ENCODE peak calls at places on chromosomes 5 and 9, in nine cellular contexts. One of them, this sample, is unnamed.

GRCh38 chr5:33526755-33527154 is 86.0 kb downstream of the TARS1 start:
- DNase-seq in head of caudate nucleus: no peak
- DNase-seq in NAMALWA: no peak
- DNase-seq in Calu3: no peak
- DNase-seq in activated effector memory CD4-positive, alpha-beta T cell treated with anti-CD3 and anti-CD28 coated beads, Interleukin-2, amount 50 U/mL, for 16 hours: no peak
- DNase-seq in cerebellar nuclear complex: no peak
- DNase-seq in GM19239: no peak
- DNase-seq in AG08395: no peak
- DNase-seq in CD8-positive, alpha-beta T cell: no peak
- DNase-seq in this sample: no peak

GRCh38 chr9:110115868-110116542 is 92.0 kb downstream of the C9orf152 start:
- DNase-seq in activated effector memory CD4-positive, alpha-beta T cell treated with anti-CD3 and anti-CD28 coated beads, Interleukin-2, amount 50 U/mL, for 16 hours: no peak
- DNase-seq in head of caudate nucleus: no peak
- DNase-seq in NAMALWA: no peak
- DNase-seq in Calu3: no peak
- DNase-seq in GM19239: no peak
- DNase-seq in CD8-positive, alpha-beta T cell: no peak
- DNase-seq in cerebellar nuclear complex: no peak
- DNase-seq in AG08395: peak
- DNase-seq in this sample: no peak

GRCh38 chr9:75033789-75034473 is 5.8 kb upstream of the CARNMT1 start:
- DNase-seq in NAMALWA: no peak
- DNase-seq in Calu3: no peak
- DNase-seq in head of caudate nucleus: no peak
- DNase-seq in cerebellar nuclear complex: no peak
- DNase-seq in CD8-positive, alpha-beta T cell: no peak
- DNase-seq in AG08395: no peak
- DNase-seq in activated effector memory CD4-positive, alpha-beta T cell treated with anti-CD3 and anti-CD28 coated beads, Interleukin-2, amount 50 U/mL, for 16 hours: no peak
- DNase-seq in GM19239: peak
- DNase-seq in this sample: no peak

GRCh38 chr9:113523421-113524141 is 60.1 kb downstream of the RGS3 start:
- DNase-seq in CD8-positive, alpha-beta T cell: peak
- DNase-seq in AG08395: peak
- DNase-seq in head of caudate nucleus: no peak
- DNase-seq in activated effector memory CD4-positive, alpha-beta T cell treated with anti-CD3 and anti-CD28 coated beads, Interleukin-2, amount 50 U/mL, for 16 hours: peak
- DNase-seq in GM19239: peak
- DNase-seq in cerebellar nuclear complex: no peak
- DNase-seq in Calu3: no peak
- DNase-seq in NAMALWA: peak
- DNase-seq in this sample: peak

GRCh38 chr5:83547156-83547555 is 75.6 kb downstream of the VCAN start:
- DNase-seq in AG08395: peak
- DNase-seq in NAMALWA: no peak
- DNase-seq in CD8-positive, alpha-beta T cell: no peak
- DNase-seq in GM19239: no peak
- DNase-seq in activated effector memory CD4-positive, alpha-beta T cell treated with anti-CD3 and anti-CD28 coated beads, Interleukin-2, amount 50 U/mL, for 16 hours: no peak
- DNase-seq in head of caudate nucleus: no peak
- DNase-seq in Calu3: no peak
- DNase-seq in cerebellar nuclear complex: no peak
- DNase-seq in this sample: no peak

GRCh38 chr9:86487222-86487841 is 133.1 kb upstream of the TUT7 start:
- DNase-seq in Calu3: no peak
- DNase-seq in NAMALWA: peak
- DNase-seq in AG08395: peak
- DNase-seq in cerebellar nuclear complex: no peak
- DNase-seq in CD8-positive, alpha-beta T cell: no peak
- DNase-seq in head of caudate nucleus: no peak
- DNase-seq in GM19239: no peak
- DNase-seq in activated effector memory CD4-positive, alpha-beta T cell treated with anti-CD3 and anti-CD28 coated beads, Interleukin-2, amount 50 U/mL, for 16 hours: no peak
- DNase-seq in this sample: no peak

GRCh38 chr9:7360513-7360912 is 439.1 kb downstream of the DMAC1 start:
- DNase-seq in cerebellar nuclear complex: no peak
- DNase-seq in CD8-positive, alpha-beta T cell: no peak
- DNase-seq in NAMALWA: no peak
- DNase-seq in GM19239: no peak
- DNase-seq in Calu3: no peak
- DNase-seq in activated effector memory CD4-positive, alpha-beta T cell treated with anti-CD3 and anti-CD28 coated beads, Interleukin-2, amount 50 U/mL, for 16 hours: no peak
- DNase-seq in AG08395: no peak
- DNase-seq in head of caudate nucleus: no peak
- DNase-seq in this sample: no peak

GRCh38 chr5:119036101-119036762 is 34.7 kb upstream of the DMXL1 start:
- DNase-seq in activated effector memory CD4-positive, alpha-beta T cell treated with anti-CD3 and anti-CD28 coated beads, Interleukin-2, amount 50 U/mL, for 16 hours: no peak
- DNase-seq in head of caudate nucleus: no peak
- DNase-seq in GM19239: no peak
- DNase-seq in Calu3: no peak
- DNase-seq in NAMALWA: no peak
- DNase-seq in cerebellar nuclear complex: no peak
- DNase-seq in AG08395: peak
- DNase-seq in CD8-positive, alpha-beta T cell: no peak
- DNase-seq in this sample: no peak

GRCh38 chr9:100170085-100170484 is 71.0 kb downstream of the INVS start:
- DNase-seq in NAMALWA: no peak
- DNase-seq in Calu3: no peak
- DNase-seq in head of caudate nucleus: no peak
- DNase-seq in activated effector memory CD4-positive, alpha-beta T cell treated with anti-CD3 and anti-CD28 coated beads, Interleukin-2, amount 50 U/mL, for 16 hours: no peak
- DNase-seq in GM19239: no peak
- DNase-seq in AG08395: no peak
- DNase-seq in CD8-positive, alpha-beta T cell: no peak
- DNase-seq in cerebellar nuclear complex: no peak
- DNase-seq in this sample: no peak

GRCh38 chr5:140273401-140273877 is 29.5 kb downstream of the PFDN1 start:
- DNase-seq in NAMALWA: no peak
- DNase-seq in activated effector memory CD4-positive, alpha-beta T cell treated with anti-CD3 and anti-CD28 coated beads, Interleukin-2, amount 50 U/mL, for 16 hours: no peak
- DNase-seq in CD8-positive, alpha-beta T cell: no peak
- DNase-seq in Calu3: no peak
- DNase-seq in AG08395: no peak
- DNase-seq in GM19239: no peak
- DNase-seq in head of caudate nucleus: no peak
- DNase-seq in cerebellar nuclear complex: no peak
- DNase-seq in this sample: no peak

GRCh38 chr5:93053825-93054224 is 527.2 kb downstream of the NR2F1-AS1 start:
- DNase-seq in AG08395: no peak
- DNase-seq in Calu3: no peak
- DNase-seq in head of caudate nucleus: no peak
- DNase-seq in cerebellar nuclear complex: no peak
- DNase-seq in GM19239: no peak
- DNase-seq in CD8-positive, alpha-beta T cell: no peak
- DNase-seq in activated effector memory CD4-positive, alpha-beta T cell treated with anti-CD3 and anti-CD28 coated beads, Interleukin-2, amount 50 U/mL, for 16 hours: no peak
- DNase-seq in NAMALWA: no peak
- DNase-seq in this sample: no peak

GRCh38 chr5:174227228-174227627 is 181.7 kb downstream of the NSG2 start:
- DNase-seq in GM19239: no peak
- DNase-seq in Calu3: no peak
- DNase-seq in head of caudate nucleus: no peak
- DNase-seq in activated effector memory CD4-positive, alpha-beta T cell treated with anti-CD3 and anti-CD28 coated beads, Interleukin-2, amount 50 U/mL, for 16 hours: no peak
- DNase-seq in cerebellar nuclear complex: no peak
- DNase-seq in CD8-positive, alpha-beta T cell: no peak
- DNase-seq in NAMALWA: no peak
- DNase-seq in AG08395: no peak
- DNase-seq in this sample: no peak

GRCh38 chr9:87550253-87550954 is 52.7 kb downstream of the DAPK1 start:
- DNase-seq in activated effector memory CD4-positive, alpha-beta T cell treated with anti-CD3 and anti-CD28 coated beads, Interleukin-2, amount 50 U/mL, for 16 hours: no peak
- DNase-seq in GM19239: no peak
- DNase-seq in AG08395: no peak
- DNase-seq in NAMALWA: no peak
- DNase-seq in Calu3: no peak
- DNase-seq in cerebellar nuclear complex: no peak
- DNase-seq in head of caudate nucleus: no peak
- DNase-seq in CD8-positive, alpha-beta T cell: no peak
- DNase-seq in this sample: no peak

GRCh38 chr5:60343102-60343501 is 356.9 kb downstream of the DEPDC1B start:
- DNase-seq in Calu3: no peak
- DNase-seq in activated effector memory CD4-positive, alpha-beta T cell treated with anti-CD3 and anti-CD28 coated beads, Interleukin-2, amount 50 U/mL, for 16 hours: no peak
- DNase-seq in cerebellar nuclear complex: no peak
- DNase-seq in AG08395: no peak
- DNase-seq in GM19239: no peak
- DNase-seq in NAMALWA: no peak
- DNase-seq in head of caudate nucleus: no peak
- DNase-seq in CD8-positive, alpha-beta T cell: no peak
- DNase-seq in this sample: no peak

GRCh38 chr5:67142816-67143215 is 53.8 kb downstream of the CD180 start:
- DNase-seq in Calu3: no peak
- DNase-seq in cerebellar nuclear complex: no peak
- DNase-seq in AG08395: no peak
- DNase-seq in NAMALWA: no peak
- DNase-seq in activated effector memory CD4-positive, alpha-beta T cell treated with anti-CD3 and anti-CD28 coated beads, Interleukin-2, amount 50 U/mL, for 16 hours: no peak
- DNase-seq in CD8-positive, alpha-beta T cell: no peak
- DNase-seq in GM19239: no peak
- DNase-seq in head of caudate nucleus: no peak
- DNase-seq in this sample: no peak

GRCh38 chr9:19496321-19496720 is 87.5 kb downstream of the ACER2 start:
- DNase-seq in cerebellar nuclear complex: no peak
- DNase-seq in head of caudate nucleus: no peak
- DNase-seq in AG08395: no peak
- DNase-seq in GM19239: no peak
- DNase-seq in Calu3: no peak
- DNase-seq in NAMALWA: no peak
- DNase-seq in CD8-positive, alpha-beta T cell: no peak
- DNase-seq in activated effector memory CD4-positive, alpha-beta T cell treated with anti-CD3 and anti-CD28 coated beads, Interleukin-2, amount 50 U/mL, for 16 hours: no peak
- DNase-seq in this sample: no peak

GRCh38 chr9:75712690-75713089 is 177.8 kb upstream of the PCSK5 start:
- DNase-seq in head of caudate nucleus: no peak
- DNase-seq in Calu3: no peak
- DNase-seq in cerebellar nuclear complex: no peak
- DNase-seq in activated effector memory CD4-positive, alpha-beta T cell treated with anti-CD3 and anti-CD28 coated beads, Interleukin-2, amount 50 U/mL, for 16 hours: no peak
- DNase-seq in AG08395: no peak
- DNase-seq in NAMALWA: no peak
- DNase-seq in GM19239: no peak
- DNase-seq in CD8-positive, alpha-beta T cell: no peak
- DNase-seq in this sample: no peak

GRCh38 chr9:71353723-71354122 is 232.3 kb upstream of the TRPM3 start:
- DNase-seq in GM19239: no peak
- DNase-seq in AG08395: peak
- DNase-seq in NAMALWA: no peak
- DNase-seq in CD8-positive, alpha-beta T cell: no peak
- DNase-seq in Calu3: no peak
- DNase-seq in cerebellar nuclear complex: no peak
- DNase-seq in head of caudate nucleus: no peak
- DNase-seq in activated effector memory CD4-positive, alpha-beta T cell treated with anti-CD3 and anti-CD28 coated beads, Interleukin-2, amount 50 U/mL, for 16 hours: no peak
- DNase-seq in this sample: no peak

GRCh38 chr5:172403191-172403794 is 51.0 kb downstream of the SH3PXD2B start:
- DNase-seq in Calu3: no peak
- DNase-seq in AG08395: no peak
- DNase-seq in NAMALWA: no peak
- DNase-seq in head of caudate nucleus: peak
- DNase-seq in GM19239: no peak
- DNase-seq in activated effector memory CD4-positive, alpha-beta T cell treated with anti-CD3 and anti-CD28 coated beads, Interleukin-2, amount 50 U/mL, for 16 hours: no peak
- DNase-seq in CD8-positive, alpha-beta T cell: no peak
- DNase-seq in cerebellar nuclear complex: peak
- DNase-seq in this sample: peak

GRCh38 chr9:2809692-2810423 is 34.0 kb downstream of the PUM3 start:
- DNase-seq in GM19239: no peak
- DNase-seq in CD8-positive, alpha-beta T cell: no peak
- DNase-seq in NAMALWA: no peak
- DNase-seq in Calu3: no peak
- DNase-seq in AG08395: peak
- DNase-seq in head of caudate nucleus: no peak
- DNase-seq in activated effector memory CD4-positive, alpha-beta T cell treated with anti-CD3 and anti-CD28 coated beads, Interleukin-2, amount 50 U/mL, for 16 hours: no peak
- DNase-seq in cerebellar nuclear complex: no peak
- DNase-seq in this sample: no peak

GRCh38 chr9:113477661-113478060 is 14.1 kb downstream of the RGS3 start:
- DNase-seq in GM19239: no peak
- DNase-seq in cerebellar nuclear complex: no peak
- DNase-seq in activated effector memory CD4-positive, alpha-beta T cell treated with anti-CD3 and anti-CD28 coated beads, Interleukin-2, amount 50 U/mL, for 16 hours: no peak
- DNase-seq in CD8-positive, alpha-beta T cell: no peak
- DNase-seq in head of caudate nucleus: no peak
- DNase-seq in NAMALWA: no peak
- DNase-seq in Calu3: no peak
- DNase-seq in AG08395: no peak
- DNase-seq in this sample: no peak

GRCh38 chr5:58354827-58355226 is 105.1 kb downstream of the PLK2 start:
- DNase-seq in activated effector memory CD4-positive, alpha-beta T cell treated with anti-CD3 and anti-CD28 coated beads, Interleukin-2, amount 50 U/mL, for 16 hours: no peak
- DNase-seq in Calu3: no peak
- DNase-seq in GM19239: no peak
- DNase-seq in cerebellar nuclear complex: no peak
- DNase-seq in NAMALWA: no peak
- DNase-seq in CD8-positive, alpha-beta T cell: no peak
- DNase-seq in AG08395: no peak
- DNase-seq in head of caudate nucleus: no peak
- DNase-seq in this sample: no peak

GRCh38 chr9:126386088-126386487 is 59.5 kb downstream of the MVB12B start:
- DNase-seq in Calu3: no peak
- DNase-seq in head of caudate nucleus: peak
- DNase-seq in cerebellar nuclear complex: no peak
- DNase-seq in NAMALWA: peak
- DNase-seq in activated effector memory CD4-positive, alpha-beta T cell treated with anti-CD3 and anti-CD28 coated beads, Interleukin-2, amount 50 U/mL, for 16 hours: no peak
- DNase-seq in GM19239: no peak
- DNase-seq in CD8-positive, alpha-beta T cell: no peak
- DNase-seq in AG08395: peak
- DNase-seq in this sample: no peak

GRCh38 chr5:168312606-168313297 is 21.3 kb downstream of the WWC1 start:
- DNase-seq in head of caudate nucleus: no peak
- DNase-seq in GM19239: no peak
- DNase-seq in cerebellar nuclear complex: no peak
- DNase-seq in Calu3: no peak
- DNase-seq in AG08395: no peak
- DNase-seq in CD8-positive, alpha-beta T cell: no peak
- DNase-seq in NAMALWA: no peak
- DNase-seq in activated effector memory CD4-positive, alpha-beta T cell treated with anti-CD3 and anti-CD28 coated beads, Interleukin-2, amount 50 U/mL, for 16 hours: no peak
- DNase-seq in this sample: no peak

GRCh38 chr5:175025046-175025445 is 300.7 kb downstream of the MSX2 start:
- DNase-seq in head of caudate nucleus: no peak
- DNase-seq in CD8-positive, alpha-beta T cell: no peak
- DNase-seq in cerebellar nuclear complex: no peak
- DNase-seq in NAMALWA: no peak
- DNase-seq in GM19239: no peak
- DNase-seq in Calu3: no peak
- DNase-seq in AG08395: no peak
- DNase-seq in activated effector memory CD4-positive, alpha-beta T cell treated with anti-CD3 and anti-CD28 coated beads, Interleukin-2, amount 50 U/mL, for 16 hours: no peak
- DNase-seq in this sample: no peak

GRCh38 chr5:112174959-112175594 is 244.0 kb downstream of the EPB41L4A start:
- DNase-seq in activated effector memory CD4-positive, alpha-beta T cell treated with anti-CD3 and anti-CD28 coated beads, Interleukin-2, amount 50 U/mL, for 16 hours: no peak
- DNase-seq in NAMALWA: peak
- DNase-seq in GM19239: peak
- DNase-seq in AG08395: peak
- DNase-seq in cerebellar nuclear complex: no peak
- DNase-seq in Calu3: peak
- DNase-seq in head of caudate nucleus: peak
- DNase-seq in CD8-positive, alpha-beta T cell: no peak
- DNase-seq in this sample: no peak

GRCh38 chr5:174617910-174618309 is 106.5 kb upstream of the MSX2 start:
- DNase-seq in NAMALWA: no peak
- DNase-seq in cerebellar nuclear complex: no peak
- DNase-seq in GM19239: no peak
- DNase-seq in activated effector memory CD4-positive, alpha-beta T cell treated with anti-CD3 and anti-CD28 coated beads, Interleukin-2, amount 50 U/mL, for 16 hours: no peak
- DNase-seq in CD8-positive, alpha-beta T cell: no peak
- DNase-seq in Calu3: peak
- DNase-seq in head of caudate nucleus: no peak
- DNase-seq in AG08395: no peak
- DNase-seq in this sample: no peak

GRCh38 chr5:10471672-10472071 is 30.0 kb downstream of the ROPN1L start:
- DNase-seq in CD8-positive, alpha-beta T cell: no peak
- DNase-seq in activated effector memory CD4-positive, alpha-beta T cell treated with anti-CD3 and anti-CD28 coated beads, Interleukin-2, amount 50 U/mL, for 16 hours: no peak
- DNase-seq in Calu3: no peak
- DNase-seq in NAMALWA: no peak
- DNase-seq in head of caudate nucleus: no peak
- DNase-seq in AG08395: peak
- DNase-seq in GM19239: no peak
- DNase-seq in cerebellar nuclear complex: no peak
- DNase-seq in this sample: no peak

GRCh38 chr5:37751227-37751626 is 88.6 kb downstream of the GDNF start:
- DNase-seq in Calu3: no peak
- DNase-seq in head of caudate nucleus: no peak
- DNase-seq in NAMALWA: no peak
- DNase-seq in AG08395: no peak
- DNase-seq in CD8-positive, alpha-beta T cell: no peak
- DNase-seq in GM19239: no peak
- DNase-seq in activated effector memory CD4-positive, alpha-beta T cell treated with anti-CD3 and anti-CD28 coated beads, Interleukin-2, amount 50 U/mL, for 16 hours: no peak
- DNase-seq in cerebellar nuclear complex: no peak
- DNase-seq in this sample: no peak

GRCh38 chr9:133738039-133738805 is at the start of gene SARDH:
- DNase-seq in NAMALWA: peak
- DNase-seq in head of caudate nucleus: no peak
- DNase-seq in Calu3: peak
- DNase-seq in GM19239: peak
- DNase-seq in cerebellar nuclear complex: no peak
- DNase-seq in activated effector memory CD4-positive, alpha-beta T cell treated with anti-CD3 and anti-CD28 coated beads, Interleukin-2, amount 50 U/mL, for 16 hours: peak
- DNase-seq in CD8-positive, alpha-beta T cell: peak
- DNase-seq in AG08395: peak
- DNase-seq in this sample: peak

GRCh38 chr5:112013660-112014059 is 256.7 kb upstream of the NREP start:
- DNase-seq in AG08395: no peak
- DNase-seq in GM19239: no peak
- DNase-seq in head of caudate nucleus: no peak
- DNase-seq in CD8-positive, alpha-beta T cell: no peak
- DNase-seq in activated effector memory CD4-positive, alpha-beta T cell treated with anti-CD3 and anti-CD28 coated beads, Interleukin-2, amount 50 U/mL, for 16 hours: no peak
- DNase-seq in NAMALWA: no peak
- DNase-seq in Calu3: no peak
- DNase-seq in cerebellar nuclear complex: no peak
- DNase-seq in this sample: no peak